ENCODE peak calls at places on chromosomes 7 and 10, in ten cellular contexts. W is M059J; H is coronary artery; B is thoracic aorta; X is activated naive CD4-positive, alpha-beta T cell treated with anti-CD3 and anti-CD28 coated beads, Interleukin-2, amount 50 U/mL, for 72 hours; O is stimulated activated CD8-positive, alpha-beta memory T cell treated with anti-CD3 and anti-CD28 coated beads, Interleukin-15, amount 100 ng/mL, for 4 hours; Z is activated T-helper 1 cell treated with anti-CD3 and anti-CD28 coated beads, Interleukin-2, amount 50 U/mL, for 16 hours; D is GM18507; C is right cardiac atrium; J is left ventricle myocardium superior. T is an unnamed sample.

GRCh38 chr7:35246819-35247218 is 7.1 kb downstream of the TBX20 start:
- DNase-seq in W (no peak), H (no peak), B (no peak), X (no peak), O (no peak), Z (no peak), D (no peak), C (no peak), J (no peak), T (no peak)

GRCh38 chr7:44534087-44534486 is 7.0 kb downstream of the NPC1L1 start:
- DNase-seq in W (no peak), H (no peak), B (no peak), X (no peak), O (no peak), Z (no peak), D (no peak), C (no peak), J (no peak), T (no peak)

GRCh38 chr7:143884978-143885559 is 16.9 kb downstream of the TCAF1 start:
- DNase-seq in W (peak), H (no peak), B (no peak), X (peak), O (no peak), Z (no peak), D (peak), C (peak), J (peak), T (peak)

GRCh38 chr10:11141571-11142091 is 124.0 kb downstream of the CELF2 start:
- DNase-seq in W (no peak), H (no peak), B (no peak), X (no peak), O (no peak), Z (no peak), D (no peak), C (no peak), J (no peak), T (no peak)

GRCh38 chr7:157855452-157856213 is 518.8 kb downstream of the DNAJB6 start:
- DNase-seq in W (no peak), H (no peak), B (no peak), X (no peak), O (no peak), Z (no peak), D (no peak), C (no peak), J (no peak), T (no peak)

GRCh38 chr10:122459586-122460273 is 1.6 kb upstream of the HTRA1 start:
- DNase-seq in W (peak), H (no peak), B (no peak), X (no peak), O (no peak), Z (no peak), D (no peak), C (no peak), J (no peak), T (peak)

GRCh38 chr7:132066776-132067175 is 509.5 kb downstream of the PLXNA4 start:
- DNase-seq in W (peak), H (peak), B (peak), X (no peak), O (no peak), Z (no peak), D (no peak), C (peak), J (peak), T (peak)

GRCh38 chr10:46227571-46228075 is 59.2 kb upstream of the ANTXRL start:
- DNase-seq in W (no peak), H (peak), B (no peak), X (peak), O (no peak), Z (no peak), D (no peak), C (no peak), J (no peak), T (no peak)

GRCh38 chr10:62095341-62096071 is 173.1 kb downstream of the RTKN2 start:
- DNase-seq in W (peak), H (no peak), B (no peak), X (no peak), O (no peak), Z (no peak), D (no peak), C (no peak), J (no peak), T (no peak)

GRCh38 chr7:48090095-48090805 is 1.2 kb downstream of the UPP1 start:
- DNase-seq in W (peak), H (no peak), B (no peak), X (no peak), O (no peak), Z (no peak), D (no peak), C (peak), J (peak), T (peak)

GRCh38 chr10:126872768-126873167 is 32.5 kb upstream of the DOCK1 start:
- DNase-seq in W (peak), H (peak), B (no peak), X (no peak), O (no peak), Z (no peak), D (no peak), C (no peak), J (no peak), T (no peak)

GRCh38 chr10:114616516-114616915 is 41.6 kb downstream of the ABLIM1 start:
- DNase-seq in W (peak), H (no peak), B (no peak), X (no peak), O (no peak), Z (no peak), D (no peak), C (no peak), J (no peak), T (no peak)

GRCh38 chr10:94194256-94194655 is 168.5 kb downstream of the NOC3L start:
- DNase-seq in W (peak), H (no peak), B (no peak), X (no peak), O (no peak), Z (no peak), D (no peak), C (no peak), J (no peak), T (peak)

GRCh38 chr10:94963901-94964300 is 25.4 kb downstream of the CYP2C9 start:
- DNase-seq in W (peak), H (no peak), B (no peak), X (no peak), O (no peak), Z (no peak), D (no peak), C (no peak), J (no peak), T (peak)

GRCh38 chr10:4246881-4247358 is 461.9 kb upstream of the KLF6 start:
- DNase-seq in W (peak), H (no peak), B (no peak), X (peak), O (no peak), Z (no peak), D (no peak), C (no peak), J (no peak), T (peak)

GRCh38 chr10:77421576-77421975 is 216.0 kb downstream of the KCNMA1 start:
- DNase-seq in W (no peak), H (no peak), B (no peak), X (no peak), O (no peak), Z (no peak), D (no peak), C (no peak), J (no peak), T (no peak)

GRCh38 chr10:60564475-60564874 is 174.8 kb upstream of the ANK3 start:
- DNase-seq in W (no peak), H (no peak), B (no peak), X (no peak), O (no peak), Z (no peak), D (no peak), C (no peak), J (no peak), T (no peak)

GRCh38 chr7:137545059-137545730 is 201.7 kb upstream of the PTN start:
- DNase-seq in W (peak), H (no peak), B (no peak), X (no peak), O (no peak), Z (no peak), D (no peak), C (no peak), J (no peak), T (no peak)

GRCh38 chr10:60611291-60611747 is 167.0 kb upstream of the CDK1 start:
- DNase-seq in W (peak), H (no peak), B (no peak), X (peak), O (no peak), Z (no peak), D (no peak), C (no peak), J (no peak), T (peak)

GRCh38 chr7:98194672-98195457 is 16.4 kb upstream of the BHLHA15 start:
- DNase-seq in W (no peak), H (peak), B (no peak), X (no peak), O (no peak), Z (no peak), D (no peak), C (no peak), J (no peak), T (no peak)

GRCh38 chr10:128062837-128063563 is 63.2 kb downstream of the MKI67 start:
- DNase-seq in W (no peak), H (peak), B (no peak), X (no peak), O (no peak), Z (no peak), D (no peak), C (no peak), J (peak), T (no peak)

GRCh38 chr7:114554781-114555537 is 140.3 kb downstream of the FOXP2 start:
- DNase-seq in W (peak), H (no peak), B (no peak), X (no peak), O (no peak), Z (no peak), D (no peak), C (no peak), J (no peak), T (peak)

GRCh38 chr10:93579089-93579488 is 12.6 kb downstream of the FFAR4 start:
- DNase-seq in W (peak), H (no peak), B (no peak), X (no peak), O (no peak), Z (no peak), D (no peak), C (no peak), J (no peak), T (peak)

GRCh38 chr7:18667466-18667865 is 171.9 kb downstream of the HDAC9 start:
- DNase-seq in W (peak), H (no peak), B (no peak), X (no peak), O (no peak), Z (no peak), D (no peak), C (no peak), J (no peak), T (peak)

GRCh38 chr7:133139350-133139749 is 57.5 kb upstream of the CHCHD3 start:
- DNase-seq in W (peak), H (no peak), B (no peak), X (no peak), O (no peak), Z (no peak), D (no peak), C (no peak), J (no peak), T (peak)

GRCh38 chr10:112958275-112958995 is 8.4 kb downstream of the TCF7L2 start:
- DNase-seq in W (peak), H (no peak), B (no peak), X (no peak), O (no peak), Z (no peak), D (no peak), C (no peak), J (no peak), T (peak)

T was measured in A172.